ENCODE peak calls at places on chromosomes 16 and 17, in four cellular contexts. S is OCI-LY7; B is tibial nerve; T is CD8-positive, alpha-beta T cell. Q is an unnamed sample.

GRCh38 chr17:77696151-77696719 is 262.3 kb upstream of the TNRC6C start:
- DNase-seq in S (no peak), B (no peak), T (no peak), Q (no peak)

GRCh38 chr16:56689171-56689570 is 6.9 kb downstream of the MT1X start:
- DNase-seq in S (no peak), B (no peak), T (no peak), Q (no peak)

GRCh38 chr17:38742431-38743308 is 5.5 kb downstream of the PCGF2 start:
- DNase-seq in S (peak), B (no peak), T (no peak), Q (no peak)

GRCh38 chr17:20263595-20263994 is 203.7 kb downstream of the LGALS9B start:
- DNase-seq in S (no peak), B (no peak), T (no peak), Q (no peak)

GRCh38 chr17:42519546-42520444 is 16.2 kb upstream of the NAGLU start:
- DNase-seq in S (no peak), B (peak), T (no peak), Q (no peak)

GRCh38 chr16:84407588-84408313 is 39.4 kb downstream of the ATP2C2 start:
- DNase-seq in S (no peak), B (no peak), T (no peak), Q (no peak)

GRCh38 chr16:53944026-53944425 is 240.1 kb downstream of the FTO start:
- DNase-seq in S (no peak), B (no peak), T (no peak), Q (no peak)

GRCh38 chr16:6949240-6949639 is 383.4 kb upstream of the RBFOX1 start:
- DNase-seq in S (no peak), B (no peak), T (no peak), Q (no peak)

GRCh38 chr17:600576-601301 is 113.9 kb downstream of the VPS53 start:
- DNase-seq in S (no peak), B (no peak), T (no peak), Q (no peak)

GRCh38 chr16:85947511-85948509 is 48.8 kb downstream of the IRF8 start:
- DNase-seq in S (peak), B (no peak), T (peak), Q (peak)

GRCh38 chr16:20507280-20507679 is 56.0 kb downstream of the ACSM2A start:
- DNase-seq in S (no peak), B (no peak), T (no peak), Q (no peak)

DNA sequence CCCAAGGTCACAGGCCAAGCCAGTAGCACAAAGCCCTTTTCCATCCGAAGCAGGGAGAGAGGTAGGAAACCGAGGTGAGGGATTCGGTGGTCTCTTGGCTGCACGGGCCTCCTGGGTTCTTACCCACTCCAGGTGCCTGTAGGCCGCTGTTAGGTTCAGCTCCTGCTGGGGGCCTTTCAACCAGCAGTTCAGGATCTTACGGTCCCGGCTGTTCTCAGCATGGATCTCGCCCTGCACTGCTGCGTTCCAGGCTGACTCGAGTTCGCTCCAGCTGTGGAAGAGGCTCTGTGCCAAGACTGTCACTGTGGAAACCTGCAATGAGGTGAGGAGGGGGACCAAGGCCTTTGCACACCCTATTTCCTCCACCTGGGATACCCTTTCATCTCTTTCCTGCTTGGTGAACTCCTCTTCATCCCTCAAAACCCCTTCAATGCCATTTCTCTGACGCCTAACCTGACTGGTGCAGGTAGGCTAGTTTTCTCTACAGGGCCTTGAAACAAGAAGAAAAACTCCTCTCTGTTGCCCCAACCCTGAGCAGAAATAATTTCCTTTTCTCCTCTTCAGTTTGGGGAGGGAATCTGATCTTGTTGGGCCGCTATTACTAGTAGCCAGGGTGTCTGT is 103.6 kb downstream of the RMI2 start:
- DNase-seq in S (no peak), B (no peak), T (no peak), Q (no peak)
- H3K27ac ChIP-seq in S (no peak), B (no peak), T (no peak), Q (no peak)

DNA sequence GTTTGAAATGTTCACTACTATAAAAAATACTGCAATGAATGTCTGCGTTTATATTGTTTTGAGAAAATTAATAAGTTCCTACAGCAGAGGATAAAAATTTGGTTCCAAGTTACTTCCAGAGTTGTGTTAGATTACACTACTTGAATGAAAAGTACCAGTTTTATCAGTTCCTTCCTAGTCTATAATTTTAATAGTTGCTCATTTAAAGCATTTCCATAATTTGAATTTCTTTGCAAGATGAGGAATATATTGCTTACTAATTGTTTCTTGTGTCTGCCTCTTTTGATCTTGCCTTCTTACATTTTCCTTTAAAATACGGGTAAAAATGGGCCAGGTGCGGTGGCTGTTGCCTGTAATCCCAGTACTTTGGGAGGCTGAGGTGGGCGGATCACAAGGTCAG is 4.0 kb downstream of the EMC6 start:
- DNase-seq in S (no peak), B (no peak), T (no peak), Q (no peak)
- H3K27ac ChIP-seq in S (no peak), B (no peak), T (no peak), Q (no peak)

GRCh38 chr17:2175294-2175628 is 120.4 kb downstream of the HIC1 start:
- DNase-seq in S (no peak), B (no peak), T (no peak), Q (no peak)
- H3K27ac ChIP-seq in S (no peak), B (no peak), T (no peak), Q (no peak)

GRCh38 chr17:33927732-33928133 is 327.4 kb upstream of the CCL2 start:
- DNase-seq in S (no peak), B (no peak), T (no peak), Q (no peak)

GRCh38 chr17:33925650-33926049 is 329.4 kb upstream of the CCL2 start:
- DNase-seq in S (no peak), B (no peak), T (no peak), Q (no peak)

GRCh38 chr17:33924105-33924504 is 331.0 kb upstream of the CCL2 start:
- DNase-seq in S (no peak), B (no peak), T (no peak), Q (no peak)

GRCh38 chr17:33922971-33923370 is 332.1 kb upstream of the CCL2 start:
- DNase-seq in S (no peak), B (no peak), T (no peak), Q (no peak)
- H3K27ac ChIP-seq in S (no peak), B (no peak), T (no peak), Q (no peak)

GRCh38 chr17:17044846-17045561 is 2.7 kb downstream of the MPRIP start:
- DNase-seq in S (peak), B (no peak), T (no peak), Q (no peak)
- H3K27ac ChIP-seq in S (no peak), B (peak), T (no peak), Q (no peak)

GRCh38 chr16:46573008-46573833 is 48.0 kb downstream of the SHCBP1 start:
- DNase-seq in S (no peak), B (no peak), T (no peak), Q (no peak)
- H3K27ac ChIP-seq in S (no peak), B (no peak), T (no peak), Q (no peak)

DNA sequence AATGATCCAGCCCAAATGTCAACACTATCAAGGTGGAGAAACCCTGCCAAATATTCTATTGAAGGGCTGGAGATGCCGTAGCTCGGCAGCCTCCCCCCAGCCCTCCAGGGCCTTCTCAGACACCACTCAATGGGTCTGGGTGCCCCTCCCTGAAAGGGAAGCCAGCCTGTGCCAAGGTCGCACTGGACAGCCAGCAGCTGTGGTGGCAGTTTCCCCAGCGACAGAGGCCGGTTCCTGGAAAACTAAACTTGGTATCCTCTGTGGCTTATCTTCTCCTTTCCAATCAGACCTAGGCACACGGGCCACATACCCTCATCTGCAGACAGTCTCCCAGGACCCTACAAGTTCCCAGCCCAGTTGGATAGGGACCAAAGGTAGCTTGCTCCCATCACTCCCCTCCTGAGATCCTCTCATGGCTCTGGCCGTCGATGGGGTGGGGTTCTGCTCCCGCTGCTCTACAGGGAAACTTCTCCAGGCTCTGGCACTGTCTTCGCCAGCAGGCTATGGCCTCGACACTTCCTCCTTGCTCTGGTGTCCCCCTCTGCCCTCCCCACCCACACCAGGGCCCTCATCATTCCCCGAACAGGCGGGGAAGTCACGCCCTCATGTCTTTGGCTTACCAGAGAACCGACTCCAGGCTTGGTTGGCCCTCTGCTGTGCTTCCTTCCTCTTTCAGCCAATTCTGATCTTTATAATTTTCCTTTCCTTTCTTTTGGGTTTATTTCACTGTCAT is 18.3 kb upstream of the IL21R start:
- DNase-seq in S (no peak), B (no peak), T (no peak), Q (no peak)
- H3K27ac ChIP-seq in S (no peak), B (no peak), T (no peak), Q (no peak)

DNA sequence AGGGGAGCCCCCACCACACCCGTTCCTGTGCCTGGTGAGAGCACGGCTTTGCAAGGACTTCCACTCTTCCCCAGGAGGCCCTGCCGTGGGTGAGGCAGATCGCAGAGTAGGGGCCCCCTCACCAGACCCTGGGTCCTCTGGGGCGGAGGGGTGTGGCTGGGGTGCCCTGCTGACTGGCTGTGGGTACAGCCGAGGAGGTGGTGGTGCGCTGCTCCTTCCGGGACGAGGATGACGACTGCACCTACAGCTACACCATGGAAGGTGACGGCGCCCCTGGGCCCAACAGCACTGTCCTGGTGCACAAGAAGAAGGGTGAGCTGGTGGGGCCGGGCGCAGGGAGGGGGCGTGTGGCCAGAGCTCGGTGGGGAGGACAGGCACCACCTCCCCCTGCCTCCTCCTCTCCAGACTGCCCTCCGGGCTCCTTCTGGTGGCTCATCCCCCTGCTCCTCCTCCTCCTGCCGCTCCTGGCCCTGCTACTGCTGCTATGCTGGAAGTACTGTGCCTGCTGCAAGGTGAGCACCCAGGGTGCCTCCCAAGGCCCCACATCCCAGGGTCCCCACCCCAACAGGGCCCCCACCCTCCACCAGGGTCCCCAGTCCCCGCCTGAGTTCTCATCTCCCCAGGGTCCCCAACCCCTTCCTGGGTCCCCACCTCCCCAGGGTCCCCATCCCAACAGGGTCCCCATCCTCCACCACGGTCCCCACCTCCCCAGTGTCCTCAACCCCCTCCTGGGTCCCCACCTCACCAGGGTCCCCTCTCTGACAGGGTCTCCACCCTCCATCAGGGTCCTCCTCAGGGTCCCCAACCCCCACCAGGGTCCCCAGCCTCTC is 16.1 kb downstream of the ITGB4 start:
- DNase-seq in S (no peak), B (no peak), T (no peak), Q (no peak)
- H3K27ac ChIP-seq in S (peak), B (no peak), T (no peak), Q (no peak)

GRCh38 chr17:73365203-73365933 is 53.6 kb upstream of the CDC42EP4 start:
- DNase-seq in S (no peak), B (no peak), T (no peak), Q (no peak)
- H3K27ac ChIP-seq in S (no peak), B (peak), T (no peak), Q (no peak)

GRCh38 chr17:81132197-81132540 is 33.1 kb upstream of the PVALEF start:
- DNase-seq in S (no peak), B (no peak), T (no peak), Q (no peak)

GRCh38 chr17:81130385-81131288 is 34.7 kb upstream of the PVALEF start:
- DNase-seq in S (no peak), B (no peak), T (no peak), Q (no peak)

GRCh38 chr17:81129711-81130367 is 35.5 kb upstream of the PVALEF start:
- DNase-seq in S (no peak), B (no peak), T (no peak), Q (no peak)

GRCh38 chr17:81132770-81133723 is 32.3 kb upstream of the PVALEF start:
- DNase-seq in S (no peak), B (no peak), T (no peak), Q (no peak)

GRCh38 chr17:81131486-81132196 is 33.7 kb upstream of the PVALEF start:
- DNase-seq in S (no peak), B (no peak), T (no peak), Q (no peak)
- H3K27ac ChIP-seq in S (no peak), B (peak), T (no peak), Q (no peak)

Q was measured in CD8-positive, alpha-beta memory T cell.